ENCODE peak calls at places on chromosomes 3 and 15, in six cellular contexts. One of them, this sample, is unnamed.

GRCh38 chr15:66803749-66804148 is 101.7 kb downstream of the SMAD6 start:
- DNase-seq in H9: no peak
- DNase-seq in mesendoderm: no peak
- DNase-seq in mesenchymal stem cell: no peak
- DNase-seq in IMR-90: no peak
- DNase-seq in neuronal stem cell: no peak
- DNase-seq in this sample: no peak

GRCh38 chr15:35674873-35675781 is 129.2 kb upstream of the DPH6 start:
- DNase-seq in mesenchymal stem cell: peak; percentile 84
- DNase-seq in IMR-90: peak; percentile 77
- DNase-seq in mesendoderm: no peak
- DNase-seq in H9: no peak
- DNase-seq in neuronal stem cell: no peak
- DNase-seq in this sample: no peak

GRCh38 chr3:67291287-67292252 is 293.5 kb downstream of the KBTBD8 start:
- DNase-seq in mesenchymal stem cell: no peak
- DNase-seq in mesendoderm: no peak
- DNase-seq in IMR-90: no peak
- DNase-seq in H9: no peak
- DNase-seq in neuronal stem cell: no peak
- DNase-seq in this sample: no peak

GRCh38 chr15:84934942-84935729 is 46.5 kb upstream of the PDE8A start:
- DNase-seq in H9: peak; percentile 68
- DNase-seq in mesenchymal stem cell: no peak
- DNase-seq in mesendoderm: peak; percentile 51
- DNase-seq in neuronal stem cell: no peak
- DNase-seq in IMR-90: no peak
- DNase-seq in this sample: no peak

GRCh38 chr3:122967376-122968164 is 60.0 kb downstream of the SEMA5B start:
- DNase-seq in mesendoderm: no peak
- DNase-seq in mesenchymal stem cell: no peak
- DNase-seq in IMR-90: no peak
- DNase-seq in neuronal stem cell: no peak
- DNase-seq in H9: no peak
- DNase-seq in this sample: no peak

GRCh38 chr15:92011611-92012367 is 158.3 kb downstream of the SLCO3A1 start:
- DNase-seq in neuronal stem cell: no peak
- DNase-seq in H9: peak; percentile 38
- DNase-seq in mesenchymal stem cell: no peak
- DNase-seq in mesendoderm: peak; percentile 65
- DNase-seq in IMR-90: no peak
- DNase-seq in this sample: no peak

GRCh38 chr3:58630081-58630709 is 36.4 kb downstream of the FAM3D start:
- DNase-seq in H9: peak; percentile 78
- DNase-seq in mesendoderm: peak; percentile 83
- DNase-seq in mesenchymal stem cell: peak; percentile 65
- DNase-seq in neuronal stem cell: peak; percentile 71
- DNase-seq in IMR-90: peak; percentile 57
- DNase-seq in this sample: peak; percentile 96

GRCh38 chr3:95627293-95627692 is 1187.1 kb upstream of the EPHA6 start:
- DNase-seq in IMR-90: no peak
- DNase-seq in mesenchymal stem cell: no peak
- DNase-seq in H9: no peak
- DNase-seq in neuronal stem cell: no peak
- DNase-seq in mesendoderm: peak; percentile 11
- DNase-seq in this sample: no peak

GRCh38 chr15:58515807-58516206 is 84.0 kb downstream of the LIPC start:
- DNase-seq in mesendoderm: no peak
- DNase-seq in neuronal stem cell: no peak
- DNase-seq in H9: no peak
- DNase-seq in IMR-90: no peak
- DNase-seq in mesenchymal stem cell: no peak
- DNase-seq in this sample: no peak

GRCh38 chr3:196513697-196514349 is 1.3 kb downstream of the SMCO1 start:
- DNase-seq in mesenchymal stem cell: peak; percentile 60
- DNase-seq in neuronal stem cell: no peak
- DNase-seq in IMR-90: peak; percentile 64
- DNase-seq in mesendoderm: no peak
- DNase-seq in H9: no peak
- DNase-seq in this sample: no peak

GRCh38 chr15:84947947-84948830 is 33.5 kb upstream of the PDE8A start:
- DNase-seq in mesendoderm: no peak
- DNase-seq in neuronal stem cell: no peak
- DNase-seq in mesenchymal stem cell: peak; percentile 72
- DNase-seq in H9: no peak
- DNase-seq in IMR-90: peak; percentile 96
- DNase-seq in this sample: no peak

GRCh38 chr15:91553455-91553854 is 300.1 kb upstream of the SLCO3A1 start:
- DNase-seq in IMR-90: no peak
- DNase-seq in H9: no peak
- DNase-seq in mesendoderm: no peak
- DNase-seq in neuronal stem cell: no peak
- DNase-seq in mesenchymal stem cell: no peak
- DNase-seq in this sample: no peak

GRCh38 chr3:128074851-128075515 is 22.7 kb downstream of the SEC61A1 start:
- DNase-seq in H9: no peak
- DNase-seq in mesendoderm: no peak
- DNase-seq in mesenchymal stem cell: peak; percentile 42
- DNase-seq in IMR-90: no peak
- DNase-seq in neuronal stem cell: no peak
- DNase-seq in this sample: no peak

GRCh38 chr3:71512000-71512399 is 71.5 kb downstream of the FOXP1 start:
- DNase-seq in mesenchymal stem cell: no peak
- DNase-seq in H9: peak; percentile 46
- DNase-seq in mesendoderm: peak; percentile 88
- DNase-seq in neuronal stem cell: no peak
- DNase-seq in IMR-90: no peak
- DNase-seq in this sample: no peak

GRCh38 chr15:72037321-72037720 is 80.6 kb downstream of the MYO9A start:
- DNase-seq in mesendoderm: no peak
- DNase-seq in mesenchymal stem cell: no peak
- DNase-seq in neuronal stem cell: no peak
- DNase-seq in IMR-90: peak; percentile 50
- DNase-seq in H9: no peak
- DNase-seq in this sample: no peak

GRCh38 chr15:88904257-88904807 is 8.8 kb downstream of the MFGE8 start:
- DNase-seq in mesendoderm: no peak
- DNase-seq in H9: no peak
- DNase-seq in IMR-90: no peak
- DNase-seq in neuronal stem cell: no peak
- DNase-seq in mesenchymal stem cell: no peak
- DNase-seq in this sample: no peak

GRCh38 chr15:77335298-77335697 is 84.6 kb downstream of the PEAK1 start:
- DNase-seq in IMR-90: peak; percentile 19
- DNase-seq in mesenchymal stem cell: peak; percentile 19
- DNase-seq in neuronal stem cell: no peak
- DNase-seq in mesendoderm: no peak
- DNase-seq in H9: no peak
- DNase-seq in this sample: no peak

GRCh38 chr15:73802336-73803105 is 49.4 kb upstream of the INSYN1 start:
- DNase-seq in mesendoderm: no peak
- DNase-seq in neuronal stem cell: no peak
- DNase-seq in mesenchymal stem cell: no peak
- DNase-seq in H9: no peak
- DNase-seq in IMR-90: no peak
- DNase-seq in this sample: no peak

GRCh38 chr3:4795905-4796304 is 183.3 kb upstream of the BHLHE40 start:
- DNase-seq in neuronal stem cell: no peak
- DNase-seq in mesenchymal stem cell: no peak
- DNase-seq in H9: no peak
- DNase-seq in mesendoderm: no peak
- DNase-seq in IMR-90: no peak
- DNase-seq in this sample: no peak

GRCh38 chr3:65288781-65289180 is 601.0 kb upstream of the ADAMTS9 start:
- DNase-seq in neuronal stem cell: no peak
- DNase-seq in H9: no peak
- DNase-seq in mesenchymal stem cell: no peak
- DNase-seq in mesendoderm: no peak
- DNase-seq in IMR-90: no peak
- DNase-seq in this sample: no peak

GRCh38 chr15:47718474-47719440 is 1.5 kb downstream of the SEMA6D start:
- DNase-seq in H9: no peak
- DNase-seq in mesendoderm: no peak
- DNase-seq in neuronal stem cell: no peak
- DNase-seq in IMR-90: peak; percentile 54
- DNase-seq in mesenchymal stem cell: peak; percentile 80
- DNase-seq in this sample: peak; percentile 56

GRCh38 chr15:76060098-76060989 is 559 bp downstream of the TMEM266 start:
- DNase-seq in mesenchymal stem cell: no peak
- DNase-seq in IMR-90: no peak
- DNase-seq in neuronal stem cell: no peak
- DNase-seq in H9: no peak
- DNase-seq in mesendoderm: no peak
- DNase-seq in this sample: no peak

GRCh38 chr15:77969055-77969454 is 108.5 kb downstream of the TBC1D2B start:
- DNase-seq in mesenchymal stem cell: no peak
- DNase-seq in neuronal stem cell: no peak
- DNase-seq in H9: no peak
- DNase-seq in mesendoderm: no peak
- DNase-seq in IMR-90: no peak
- DNase-seq in this sample: no peak

GRCh38 chr3:90132220-90132619 is 1024.8 kb downstream of the EPHA3 start:
- DNase-seq in IMR-90: no peak
- DNase-seq in mesendoderm: no peak
- DNase-seq in mesenchymal stem cell: peak; percentile 49
- DNase-seq in H9: no peak
- DNase-seq in neuronal stem cell: no peak
- DNase-seq in this sample: no peak

GRCh38 chr3:170162052-170162451 is 19.5 kb downstream of the PHC3 start:
- DNase-seq in mesenchymal stem cell: no peak
- DNase-seq in neuronal stem cell: no peak
- DNase-seq in H9: no peak
- DNase-seq in mesendoderm: no peak
- DNase-seq in IMR-90: no peak
- DNase-seq in this sample: no peak

GRCh38 chr3:182909318-182910040 is 70.9 kb downstream of the DCUN1D1 start:
- DNase-seq in neuronal stem cell: no peak
- DNase-seq in IMR-90: no peak
- DNase-seq in mesendoderm: peak; percentile 37
- DNase-seq in mesenchymal stem cell: peak; percentile 37
- DNase-seq in H9: no peak
- DNase-seq in this sample: no peak

GRCh38 chr15:65944404-65944803 is 75.1 kb downstream of the RAB11A start:
- DNase-seq in neuronal stem cell: no peak
- DNase-seq in mesendoderm: no peak
- DNase-seq in IMR-90: no peak
- DNase-seq in H9: no peak
- DNase-seq in mesenchymal stem cell: no peak
- DNase-seq in this sample: no peak

GRCh38 chr15:34049096-34049495 is 10.1 kb upstream of the AVEN start:
- DNase-seq in H9: no peak
- DNase-seq in IMR-90: peak; percentile 87
- DNase-seq in neuronal stem cell: no peak
- DNase-seq in mesendoderm: peak; percentile 54
- DNase-seq in mesenchymal stem cell: peak; percentile 81
- DNase-seq in this sample: no peak

GRCh38 chr3:121096968-121097367 is 189.0 kb downstream of the STXBP5L start:
- DNase-seq in mesenchymal stem cell: no peak
- DNase-seq in mesendoderm: peak; percentile 11
- DNase-seq in H9: no peak
- DNase-seq in neuronal stem cell: peak; percentile 5
- DNase-seq in IMR-90: no peak
- DNase-seq in this sample: no peak

GRCh38 chr3:101635345-101635744 is 41.6 kb downstream of the ZBTB11 start:
- DNase-seq in mesenchymal stem cell: no peak
- DNase-seq in IMR-90: no peak
- DNase-seq in mesendoderm: no peak
- DNase-seq in neuronal stem cell: no peak
- DNase-seq in H9: no peak
- DNase-seq in this sample: peak; percentile 37

DNA sequence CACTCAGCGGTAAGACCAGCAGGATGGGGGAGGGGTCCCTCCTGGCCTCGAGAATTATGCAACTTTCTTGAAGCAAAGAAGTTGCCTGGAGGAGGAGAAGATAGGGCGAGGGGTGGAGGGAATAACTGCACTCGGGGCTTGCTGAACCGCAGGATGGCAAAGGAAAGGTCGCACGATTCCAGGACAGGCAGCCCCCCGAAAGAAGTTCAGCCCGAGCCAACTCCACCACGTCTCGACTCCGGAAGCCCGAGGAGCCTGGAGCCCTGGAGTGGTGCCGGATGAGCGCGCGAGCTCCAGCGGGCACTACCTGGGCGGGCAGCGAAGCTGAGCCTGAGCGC is 398 bp downstream of the WWTR1 start:
- DNase-seq in neuronal stem cell: no peak
- DNase-seq in mesenchymal stem cell: peak; percentile 81
- DNase-seq in IMR-90: peak; percentile 59
- DNase-seq in mesendoderm: peak; percentile 87
- DNase-seq in H9: no peak
- DNase-seq in this sample: no peak
- H2BK120ac ChIP-seq in neuronal stem cell: no peak overlapping the region
- H2BK120ac ChIP-seq in mesenchymal stem cell: peak overlapping the region; percentile 56
- H2BK120ac ChIP-seq in IMR-90: peak overlapping the region; percentile 79
- H2BK120ac ChIP-seq in mesendoderm: no peak overlapping the region
- H2BK120ac ChIP-seq in H9: peak overlapping the region; percentile 16
- H2BK120ac ChIP-seq in this sample: no peak overlapping the region

GRCh38 chr15:30903497-30904187 is at the start of gene FAN1:
- DNase-seq in H9: peak; percentile 81
- DNase-seq in mesenchymal stem cell: peak; percentile 87
- DNase-seq in mesendoderm: peak; percentile 94
- DNase-seq in neuronal stem cell: peak; percentile 76
- DNase-seq in IMR-90: peak; percentile 84
- DNase-seq in this sample: peak; percentile 84
- H2BK120ac ChIP-seq in H9: no peak within 1 kb of the TSS
- H2BK120ac ChIP-seq in mesenchymal stem cell: peak within 1 kb of the TSS; percentile 30
- H2BK120ac ChIP-seq in mesendoderm: no peak within 1 kb of the TSS
- H2BK120ac ChIP-seq in neuronal stem cell: no peak within 1 kb of the TSS
- H2BK120ac ChIP-seq in IMR-90: peak within 1 kb of the TSS; percentile 61
- H2BK120ac ChIP-seq in this sample: no peak within 1 kb of the TSS

DNA sequence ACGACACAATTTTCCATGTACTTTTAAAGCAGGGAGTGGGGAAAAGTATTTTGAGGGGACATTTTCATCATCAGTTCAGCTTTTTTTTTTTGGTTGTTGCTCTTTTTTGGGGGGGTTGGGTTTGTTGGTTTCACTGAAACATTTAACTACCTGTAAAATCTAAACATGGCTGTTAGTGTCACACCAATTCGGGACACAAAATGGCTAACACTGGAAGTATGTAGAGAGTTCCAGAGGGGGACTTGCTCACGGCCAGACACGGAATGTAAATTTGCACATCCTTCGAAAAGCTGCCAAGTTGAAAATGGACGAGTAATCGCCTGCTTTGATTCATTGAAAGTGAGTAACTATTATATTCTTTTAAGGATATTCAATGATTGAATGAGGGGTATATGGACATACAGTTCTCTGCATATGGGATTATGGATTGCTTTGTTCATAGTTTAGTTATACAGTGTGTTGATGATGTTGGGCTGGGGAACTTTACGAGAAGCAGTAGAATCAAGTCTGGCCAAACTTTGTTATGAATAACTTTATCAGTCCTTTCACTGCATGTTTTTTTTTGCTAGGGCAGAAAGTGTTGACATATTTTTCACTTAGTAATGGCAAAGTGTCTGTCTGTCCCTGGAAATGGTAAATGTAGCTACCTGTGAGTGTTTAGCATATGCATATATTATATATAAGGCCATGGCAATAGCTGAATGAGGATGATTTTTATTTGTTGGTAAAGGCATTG is 31.5 kb downstream of the MBNL1 start:
- DNase-seq in mesendoderm: no peak
- DNase-seq in neuronal stem cell: no peak
- DNase-seq in H9: no peak
- DNase-seq in mesenchymal stem cell: no peak
- DNase-seq in IMR-90: no peak
- DNase-seq in this sample: no peak
- H2BK120ac ChIP-seq in mesendoderm: no peak overlapping the region
- H2BK120ac ChIP-seq in neuronal stem cell: no peak overlapping the region
- H2BK120ac ChIP-seq in H9: no peak overlapping the region
- H2BK120ac ChIP-seq in mesenchymal stem cell: no peak overlapping the region
- H2BK120ac ChIP-seq in IMR-90: peak overlapping the region; percentile 16
- H2BK120ac ChIP-seq in this sample: no peak overlapping the region

GRCh38 chr15:27686971-27687370 is 412.1 kb downstream of the OCA2 start:
- DNase-seq in mesendoderm: no peak
- DNase-seq in mesenchymal stem cell: no peak
- DNase-seq in IMR-90: no peak
- DNase-seq in H9: no peak
- DNase-seq in neuronal stem cell: no peak
- DNase-seq in this sample: no peak
- H2BK120ac ChIP-seq in mesendoderm: no peak overlapping the region
- H2BK120ac ChIP-seq in mesenchymal stem cell: no peak overlapping the region
- H2BK120ac ChIP-seq in IMR-90: no peak overlapping the region
- H2BK120ac ChIP-seq in H9: no peak overlapping the region
- H2BK120ac ChIP-seq in neuronal stem cell: no peak overlapping the region
- H2BK120ac ChIP-seq in this sample: no peak overlapping the region

This sample was measured in H1.